ENCODE peak calls at places on chromosome 2, in nine cellular contexts. P is AG08396; M is activated CD8-positive, alpha-beta memory T cell treated with anti-CD3 and anti-CD28 coated beads for 48 hours; N is ecto neural progenitor cell; S is astrocyte of the spinal cord; A is sciatic nerve; F is ACHN; E is MCF 10A; B is GM23338. H is an unnamed sample.

GRCh38 chr2:10276481-10277292 is 26.0 kb upstream of the HPCAL1 start:
- DNase-seq in P (no peak), M (no peak), N (no peak), S (no peak), A (no peak), F (no peak), E (no peak), B (no peak), H (no peak)

GRCh38 chr2:59892398-59892797 is 661.1 kb downstream of the BCL11A start:
- DNase-seq in P (no peak), M (no peak), N (no peak), S (no peak), A (no peak), F (no peak), E (no peak), B (peak), H (no peak)

GRCh38 chr2:240220371-240220770 is 79.9 kb upstream of the OTOS start:
- DNase-seq in P (peak), M (no peak), N (peak), S (no peak), A (no peak), F (no peak), E (peak), B (no peak), H (no peak)

GRCh38 chr2:25347205-25347815 is 5.6 kb upstream of the DNMT3A start:
- DNase-seq in P (no peak), M (no peak), N (no peak), S (no peak), A (no peak), F (no peak), E (peak), B (no peak), H (no peak)

GRCh38 chr2:195543902-195544894 is 112.8 kb upstream of the SLC39A10 start:
- DNase-seq in P (peak), M (no peak), N (no peak), S (peak), A (no peak), F (peak), E (peak), B (no peak), H (no peak)

GRCh38 chr2:27370816-27371620 is 602 bp downstream of the SNX17 start:
- DNase-seq in P (peak), M (no peak), N (no peak), S (peak), A (no peak), F (peak), E (peak), B (peak), H (peak)

GRCh38 chr2:173187911-173188788 is 112.5 kb downstream of the MAP3K20 start:
- DNase-seq in P (peak), M (no peak), N (no peak), S (peak), A (no peak), F (peak), E (peak), B (no peak), H (no peak)

GRCh38 chr2:25615395-25615794 is 58.0 kb downstream of the DTNB start:
- DNase-seq in P (no peak), M (no peak), N (no peak), S (no peak), A (no peak), F (no peak), E (no peak), B (peak), H (no peak)

GRCh38 chr2:44770221-44771187 is 171.0 kb upstream of the SIX3 start:
- DNase-seq in P (no peak), M (no peak), N (no peak), S (no peak), A (no peak), F (peak), E (no peak), B (peak), H (no peak)

GRCh38 chr2:42201228-42201855 is 32.2 kb downstream of the EML4 start:
- DNase-seq in P (no peak), M (no peak), N (no peak), S (no peak), A (no peak), F (no peak), E (no peak), B (no peak), H (no peak)

GRCh38 chr2:176390276-176390675 is 121.0 kb downstream of the MTX2 start:
- DNase-seq in P (no peak), M (no peak), N (no peak), S (peak), A (no peak), F (no peak), E (no peak), B (no peak), H (no peak)

GRCh38 chr2:216034065-216034464 is 20.7 kb upstream of the MREG start:
- DNase-seq in P (peak), M (peak), N (peak), S (peak), A (peak), F (peak), E (peak), B (peak), H (peak)

GRCh38 chr2:39128919-39129391 is 8.1 kb upstream of the SOS1 start:
- DNase-seq in P (no peak), M (no peak), N (no peak), S (no peak), A (no peak), F (no peak), E (no peak), B (no peak), H (no peak)

GRCh38 chr2:234488913-234489451 is 7.9 kb downstream of the ARL4C start:
- DNase-seq in P (no peak), M (no peak), N (no peak), S (no peak), A (no peak), F (peak), E (no peak), B (no peak), H (no peak)

H was measured in KG1.